ENCODE peak calls at places on chromosomes 4 and X, in six cellular contexts. One of them, this sample, is unnamed.

GRCh38 chr4:137608085-137608484 is 75.8 kb upstream of the PCDH18 start:
- DNase-seq in heart right ventricle: no peak
- DNase-seq in GM12891: no peak
- DNase-seq in left ventricle myocardium superior: no peak
- DNase-seq in fibroblast of villous mesenchyme: peak; percentile 51
- DNase-seq in NCI-H774: no peak
- DNase-seq in this sample: peak; percentile 77

GRCh38 chrX:63713510-63713909 is 71.5 kb downstream of the ARHGEF9 start:
- DNase-seq in NCI-H774: no peak
- DNase-seq in left ventricle myocardium superior: peak; percentile 35
- DNase-seq in fibroblast of villous mesenchyme: no peak
- DNase-seq in heart right ventricle: peak; percentile 9
- DNase-seq in GM12891: no peak
- DNase-seq in this sample: peak; percentile 84

GRCh38 chr4:177131736-177132135 is 177.9 kb upstream of the NEIL3 start:
- DNase-seq in GM12891: no peak
- DNase-seq in fibroblast of villous mesenchyme: no peak
- DNase-seq in heart right ventricle: no peak
- DNase-seq in NCI-H774: no peak
- DNase-seq in left ventricle myocardium superior: no peak
- DNase-seq in this sample: no peak

GRCh38 chr4:31701256-31701655 is 981.1 kb downstream of the PCDH7 start:
- DNase-seq in heart right ventricle: no peak
- DNase-seq in GM12891: no peak
- DNase-seq in NCI-H774: no peak
- DNase-seq in left ventricle myocardium superior: no peak
- DNase-seq in fibroblast of villous mesenchyme: no peak
- DNase-seq in this sample: no peak

GRCh38 chrX:14015941-14016340 is 13.8 kb downstream of the GEMIN8 start:
- DNase-seq in GM12891: no peak
- DNase-seq in fibroblast of villous mesenchyme: no peak
- DNase-seq in NCI-H774: no peak
- DNase-seq in heart right ventricle: no peak
- DNase-seq in left ventricle myocardium superior: no peak
- DNase-seq in this sample: no peak

GRCh38 chr4:83255584-83255983 is 29.0 kb downstream of the COQ2 start:
- DNase-seq in left ventricle myocardium superior: no peak
- DNase-seq in fibroblast of villous mesenchyme: peak; percentile 94
- DNase-seq in NCI-H774: no peak
- DNase-seq in GM12891: no peak
- DNase-seq in heart right ventricle: no peak
- DNase-seq in this sample: no peak

GRCh38 chr4:107834241-107834856 is 9.6 kb downstream of the SGMS2 start:
- DNase-seq in heart right ventricle: no peak
- DNase-seq in GM12891: no peak
- DNase-seq in fibroblast of villous mesenchyme: no peak
- DNase-seq in left ventricle myocardium superior: no peak
- DNase-seq in NCI-H774: no peak
- DNase-seq in this sample: no peak

GRCh38 chr4:1541449-1542225 is 135.4 kb upstream of the NKX1-1 start:
- DNase-seq in left ventricle myocardium superior: peak; percentile 40
- DNase-seq in GM12891: no peak
- DNase-seq in heart right ventricle: peak; percentile 16
- DNase-seq in fibroblast of villous mesenchyme: no peak
- DNase-seq in NCI-H774: no peak
- DNase-seq in this sample: no peak

GRCh38 chrX:119155416-119156035 is 27.9 kb upstream of the KIAA1210 start:
- DNase-seq in NCI-H774: no peak
- DNase-seq in GM12891: no peak
- DNase-seq in fibroblast of villous mesenchyme: peak; percentile 19
- DNase-seq in left ventricle myocardium superior: no peak
- DNase-seq in heart right ventricle: no peak
- DNase-seq in this sample: no peak

GRCh38 chr4:53013873-53014272 is 151.8 kb downstream of the RASL11B start:
- DNase-seq in NCI-H774: no peak
- DNase-seq in heart right ventricle: no peak
- DNase-seq in fibroblast of villous mesenchyme: no peak
- DNase-seq in left ventricle myocardium superior: no peak
- DNase-seq in GM12891: no peak
- DNase-seq in this sample: no peak

GRCh38 chr4:87093443-87094123 is 126.8 kb downstream of the KLHL8 start:
- DNase-seq in left ventricle myocardium superior: no peak
- DNase-seq in fibroblast of villous mesenchyme: peak; percentile 58
- DNase-seq in GM12891: peak; percentile 26
- DNase-seq in NCI-H774: no peak
- DNase-seq in heart right ventricle: no peak
- DNase-seq in this sample: peak; percentile 65

GRCh38 chr4:17082186-17082585 is 183.7 kb upstream of the LDB2 start:
- DNase-seq in NCI-H774: no peak
- DNase-seq in heart right ventricle: no peak
- DNase-seq in GM12891: no peak
- DNase-seq in fibroblast of villous mesenchyme: no peak
- DNase-seq in left ventricle myocardium superior: no peak
- DNase-seq in this sample: no peak

GRCh38 chr4:110025057-110025456 is 112.4 kb downstream of the EGF start:
- DNase-seq in heart right ventricle: no peak
- DNase-seq in NCI-H774: no peak
- DNase-seq in fibroblast of villous mesenchyme: no peak
- DNase-seq in left ventricle myocardium superior: no peak
- DNase-seq in GM12891: no peak
- DNase-seq in this sample: no peak

GRCh38 chr4:99201687-99202086 is 17.4 kb downstream of the ADH6 start:
- DNase-seq in left ventricle myocardium superior: no peak
- DNase-seq in fibroblast of villous mesenchyme: peak; percentile 51
- DNase-seq in GM12891: no peak
- DNase-seq in heart right ventricle: no peak
- DNase-seq in NCI-H774: no peak
- DNase-seq in this sample: no peak

GRCh38 chr4:151107063-151107462 is 7.6 kb downstream of the RPS3A start:
- DNase-seq in heart right ventricle: no peak
- DNase-seq in left ventricle myocardium superior: no peak
- DNase-seq in fibroblast of villous mesenchyme: no peak
- DNase-seq in NCI-H774: no peak
- DNase-seq in GM12891: no peak
- DNase-seq in this sample: no peak

GRCh38 chr4:151287409-151287808 is 10.4 kb downstream of the PRSS48 start:
- DNase-seq in NCI-H774: no peak
- DNase-seq in heart right ventricle: no peak
- DNase-seq in fibroblast of villous mesenchyme: no peak
- DNase-seq in GM12891: no peak
- DNase-seq in left ventricle myocardium superior: no peak
- DNase-seq in this sample: no peak

GRCh38 chr4:15765910-15766703 is 12.0 kb upstream of the CD38 start:
- DNase-seq in fibroblast of villous mesenchyme: no peak
- DNase-seq in heart right ventricle: no peak
- DNase-seq in left ventricle myocardium superior: no peak
- DNase-seq in GM12891: no peak
- DNase-seq in NCI-H774: no peak
- DNase-seq in this sample: no peak

GRCh38 chrX:52262195-52262546 is 77.5 kb downstream of the MAGED4 start:
- DNase-seq in fibroblast of villous mesenchyme: no peak
- DNase-seq in left ventricle myocardium superior: no peak
- DNase-seq in NCI-H774: no peak
- DNase-seq in heart right ventricle: no peak
- DNase-seq in GM12891: no peak
- DNase-seq in this sample: no peak

GRCh38 chrX:49001521-49002090 is 458 bp downstream of the GRIPAP1 start:
- DNase-seq in left ventricle myocardium superior: no peak
- DNase-seq in GM12891: no peak
- DNase-seq in fibroblast of villous mesenchyme: peak; percentile 39
- DNase-seq in heart right ventricle: no peak
- DNase-seq in NCI-H774: peak; percentile 1
- DNase-seq in this sample: no peak

GRCh38 chr4:8392591-8393190 is 47.8 kb downstream of the ACOX3 start:
- DNase-seq in NCI-H774: no peak
- DNase-seq in heart right ventricle: no peak
- DNase-seq in GM12891: no peak
- DNase-seq in fibroblast of villous mesenchyme: peak; percentile 29
- DNase-seq in left ventricle myocardium superior: peak; percentile 21
- DNase-seq in this sample: no peak

GRCh38 chr4:183240581-183241321 is 79.3 kb downstream of the CLDN22 start:
- DNase-seq in heart right ventricle: no peak
- DNase-seq in NCI-H774: no peak
- DNase-seq in left ventricle myocardium superior: peak; percentile 33
- DNase-seq in GM12891: no peak
- DNase-seq in fibroblast of villous mesenchyme: peak; percentile 41
- DNase-seq in this sample: peak; percentile 72

GRCh38 chrX:118627084-118627758 is 100.2 kb upstream of the IL13RA1 start:
- DNase-seq in GM12891: no peak
- DNase-seq in left ventricle myocardium superior: no peak
- DNase-seq in heart right ventricle: no peak
- DNase-seq in fibroblast of villous mesenchyme: no peak
- DNase-seq in NCI-H774: no peak
- DNase-seq in this sample: no peak

GRCh38 chrX:15245896-15246295 is 24.0 kb downstream of the ASB9 start:
- DNase-seq in heart right ventricle: no peak
- DNase-seq in GM12891: no peak
- DNase-seq in left ventricle myocardium superior: no peak
- DNase-seq in NCI-H774: no peak
- DNase-seq in fibroblast of villous mesenchyme: no peak
- DNase-seq in this sample: no peak

GRCh38 chr4:36285784-36286480 is 4.5 kb downstream of the DTHD1 start:
- DNase-seq in fibroblast of villous mesenchyme: no peak
- DNase-seq in left ventricle myocardium superior: no peak
- DNase-seq in heart right ventricle: no peak
- DNase-seq in GM12891: peak; percentile 15
- DNase-seq in NCI-H774: no peak
- DNase-seq in this sample: no peak

GRCh38 chrX:21975827-21976226 is 35.3 kb downstream of the SMS start:
- DNase-seq in GM12891: no peak
- DNase-seq in fibroblast of villous mesenchyme: peak; percentile 77
- DNase-seq in left ventricle myocardium superior: no peak
- DNase-seq in NCI-H774: no peak
- DNase-seq in heart right ventricle: no peak
- DNase-seq in this sample: no peak

GRCh38 chrX:108122748-108123147 is 31.2 kb downstream of the ATG4A start:
- DNase-seq in left ventricle myocardium superior: no peak
- DNase-seq in heart right ventricle: no peak
- DNase-seq in fibroblast of villous mesenchyme: peak; percentile 20
- DNase-seq in NCI-H774: no peak
- DNase-seq in GM12891: no peak
- DNase-seq in this sample: peak; percentile 63

GRCh38 chr4:118981171-118981838 is 92.7 kb downstream of the SYNPO2 start:
- DNase-seq in left ventricle myocardium superior: no peak
- DNase-seq in heart right ventricle: no peak
- DNase-seq in NCI-H774: no peak
- DNase-seq in GM12891: no peak
- DNase-seq in fibroblast of villous mesenchyme: no peak
- DNase-seq in this sample: peak; percentile 66

GRCh38 chr4:134552063-134552462 is 350.5 kb upstream of the PABPC4L start:
- DNase-seq in fibroblast of villous mesenchyme: no peak
- DNase-seq in GM12891: no peak
- DNase-seq in heart right ventricle: no peak
- DNase-seq in left ventricle myocardium superior: no peak
- DNase-seq in NCI-H774: no peak
- DNase-seq in this sample: no peak

GRCh38 chr4:76948441-76949292 is 885 bp upstream of the SEPTIN11 start:
- DNase-seq in heart right ventricle: peak; percentile 72
- DNase-seq in GM12891: peak; percentile 83
- DNase-seq in fibroblast of villous mesenchyme: peak; percentile 90
- DNase-seq in NCI-H774: no peak
- DNase-seq in left ventricle myocardium superior: peak; percentile 81
- DNase-seq in this sample: peak; percentile 96

GRCh38 chr4:174318829-174319764 is 35.4 kb downstream of the CEP44 start:
- DNase-seq in heart right ventricle: no peak
- DNase-seq in GM12891: no peak
- DNase-seq in fibroblast of villous mesenchyme: peak; percentile 55
- DNase-seq in NCI-H774: no peak
- DNase-seq in left ventricle myocardium superior: no peak
- DNase-seq in this sample: no peak